ENCODE peak calls at places on chromosomes 4 and X, in seven cellular contexts. O is IMR-90, Y is neuronal stem cell, A is mesendoderm, R is H9, S is mesenchymal stem cell, D is H1. N is an unnamed sample.

GRCh38 chr4:46323891-46324290 is 66.0 kb downstream of the GABRA2 start:
- DNase-seq in D (no peak), O (no peak), Y (no peak), R (no peak), S (no peak), A (no peak), N (no peak)

GRCh38 chr4:68175562-68176155 is 46.0 kb upstream of the TMPRSS11F start:
- DNase-seq in O (peak), Y (peak), S (peak), D (no peak), A (peak), R (peak), N (peak)

GRCh38 chrX:118502121-118502794 is 6.6 kb downstream of the DOCK11 start:
- DNase-seq in A (no peak), O (no peak), S (no peak), D (no peak), Y (no peak), R (no peak), N (no peak)

GRCh38 chr4:120922390-120923200 is at the start of gene PRDM5:
- DNase-seq in D (peak), R (peak), O (peak), S (peak), Y (peak), A (peak), N (peak)

GRCh38 chr4:52959545-52959944 is 97.4 kb downstream of the RASL11B start:
- DNase-seq in S (no peak), Y (no peak), D (no peak), A (no peak), O (peak), R (no peak), N (peak)

GRCh38 chr4:139921551-139922184 is 232.3 kb downstream of the MAML3 start:
- DNase-seq in Y (no peak), O (no peak), R (no peak), S (no peak), A (no peak), D (no peak), N (no peak)

GRCh38 chr4:2809610-2810180 is 16.8 kb downstream of the SH3BP2 start:
- DNase-seq in O (no peak), D (no peak), S (no peak), Y (no peak), R (no peak), A (no peak), N (no peak)

GRCh38 chrX:14017399-14017798 is 12.3 kb downstream of the GEMIN8 start:
- DNase-seq in O (no peak), Y (no peak), S (no peak), A (no peak), R (no peak), D (no peak), N (no peak)

GRCh38 chrX:74249963-74250362 is 54.0 kb upstream of the ZCCHC13 start:
- DNase-seq in D (peak), O (no peak), S (peak), A (peak), R (peak), Y (no peak), N (peak)

GRCh38 chr4:24007740-24008348 is 118.0 kb upstream of the PPARGC1A start:
- DNase-seq in O (no peak), D (no peak), A (peak), S (no peak), Y (no peak), R (no peak), N (no peak)

GRCh38 chr4:139099366-139099982 is 77.5 kb downstream of the ELF2 start:
- DNase-seq in R (peak), D (no peak), Y (peak), S (peak), A (peak), O (peak), N (peak)

GRCh38 chr4:1676605-1677525 is 7.2 kb downstream of the FAM53A start:
- DNase-seq in R (no peak), S (no peak), Y (no peak), D (no peak), O (no peak), A (no peak), N (no peak)

GRCh38 chrX:40249582-40249981 is 151.8 kb upstream of the BCOR start:
- DNase-seq in A (no peak), S (no peak), D (no peak), O (no peak), Y (no peak), R (no peak), N (no peak)

GRCh38 chr4:170087163-170087700 is 2.5 kb downstream of the AADAT start:
- DNase-seq in S (no peak), R (no peak), A (no peak), D (no peak), O (no peak), Y (no peak), N (peak)

GRCh38 chr4:1012031-1012739 is 759 bp downstream of the FGFRL1 start:
- DNase-seq in D (no peak), R (no peak), O (no peak), Y (no peak), S (peak), A (peak), N (peak)

GRCh38 chr4:165628572-165628971 is 244.5 kb upstream of the TLL1 start:
- DNase-seq in D (no peak), A (no peak), R (no peak), S (no peak), Y (no peak), O (no peak), N (no peak)

GRCh38 chr4:43271946-43272345 is 379.4 kb downstream of the GRXCR1 start:
- DNase-seq in O (no peak), A (no peak), R (no peak), Y (no peak), D (no peak), S (no peak), N (no peak)

GRCh38 chrX:108000751-108001150 is 18.6 kb upstream of the TEX13B start:
- DNase-seq in O (no peak), Y (no peak), R (no peak), A (no peak), D (no peak), S (no peak), N (no peak)

GRCh38 chr4:136769717-136770116 is 762.6 kb downstream of the PCDH18 start:
- DNase-seq in S (no peak), A (no peak), R (no peak), D (no peak), O (no peak), Y (no peak), N (no peak)

GRCh38 chrX:20317873-20318272 is 51.2 kb upstream of the RPS6KA3 start:
- DNase-seq in O (no peak), Y (no peak), D (no peak), S (no peak), A (no peak), R (no peak), N (no peak)

GRCh38 chr4:82044141-82044993 is 329.4 kb downstream of the HNRNPD start:
- DNase-seq in Y (peak), A (peak), O (peak), D (peak), R (peak), S (peak), N (peak)

GRCh38 chr4:5368426-5368825 is 317.1 kb downstream of the STK32B start:
- DNase-seq in A (no peak), R (no peak), Y (no peak), S (no peak), D (no peak), O (no peak), N (no peak)

DNA sequence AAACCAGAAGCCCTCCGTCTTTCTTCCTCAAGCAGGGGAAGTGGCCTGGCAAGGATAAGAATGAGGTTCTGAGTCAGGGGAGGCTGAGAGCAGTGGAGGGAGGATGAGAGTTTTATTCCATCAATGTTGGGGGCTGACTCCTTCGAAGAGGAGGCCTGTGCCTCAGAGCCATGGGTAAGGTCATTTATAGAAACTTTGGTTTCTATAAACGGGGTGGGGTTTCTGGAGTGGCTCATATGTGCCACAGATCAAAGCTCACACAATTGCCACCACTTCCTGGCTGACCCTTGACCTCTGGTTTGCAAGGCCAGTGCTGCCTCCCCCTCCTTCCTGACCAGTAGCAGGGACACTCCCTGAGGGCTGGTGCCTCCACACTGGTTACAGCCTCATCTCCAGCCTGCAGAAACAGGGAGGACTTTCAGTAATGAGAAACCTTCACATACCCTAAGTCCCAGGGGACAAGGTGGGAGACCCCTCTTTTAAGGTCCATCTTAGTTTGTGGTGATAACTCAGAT is 166.0 kb downstream of the PDGFRA start:
- DNase-seq in Y (no peak), R (no peak), S (no peak), D (no peak), O (no peak), A (no peak), N (no peak)
- H2BK120ac ChIP-seq in Y (no peak), R (no peak), S (no peak), D (no peak), O (no peak), A (no peak), N (no peak)

GRCh38 chr4:128366212-128366611 is 78.6 kb upstream of the PGRMC2 start:
- DNase-seq in D (no peak), R (no peak), Y (no peak), A (no peak), S (no peak), O (no peak), N (no peak)

GRCh38 chr4:128376303-128376702 is 88.7 kb upstream of the PGRMC2 start:
- DNase-seq in O (no peak), S (no peak), Y (no peak), R (no peak), D (no peak), A (no peak), N (no peak)

GRCh38 chr4:128376958-128377357 is 89.3 kb upstream of the PGRMC2 start:
- DNase-seq in A (no peak), Y (no peak), R (no peak), S (no peak), D (no peak), O (no peak), N (no peak)

GRCh38 chr4:128371004-128371777 is 83.6 kb upstream of the PGRMC2 start:
- DNase-seq in S (peak), R (no peak), Y (no peak), O (peak), A (no peak), D (no peak), N (peak)
- H3K4me2 ChIP-seq in S (no peak), R (no peak), Y (no peak), O (no peak), A (no peak), D (no peak), N (no peak)

DNA sequence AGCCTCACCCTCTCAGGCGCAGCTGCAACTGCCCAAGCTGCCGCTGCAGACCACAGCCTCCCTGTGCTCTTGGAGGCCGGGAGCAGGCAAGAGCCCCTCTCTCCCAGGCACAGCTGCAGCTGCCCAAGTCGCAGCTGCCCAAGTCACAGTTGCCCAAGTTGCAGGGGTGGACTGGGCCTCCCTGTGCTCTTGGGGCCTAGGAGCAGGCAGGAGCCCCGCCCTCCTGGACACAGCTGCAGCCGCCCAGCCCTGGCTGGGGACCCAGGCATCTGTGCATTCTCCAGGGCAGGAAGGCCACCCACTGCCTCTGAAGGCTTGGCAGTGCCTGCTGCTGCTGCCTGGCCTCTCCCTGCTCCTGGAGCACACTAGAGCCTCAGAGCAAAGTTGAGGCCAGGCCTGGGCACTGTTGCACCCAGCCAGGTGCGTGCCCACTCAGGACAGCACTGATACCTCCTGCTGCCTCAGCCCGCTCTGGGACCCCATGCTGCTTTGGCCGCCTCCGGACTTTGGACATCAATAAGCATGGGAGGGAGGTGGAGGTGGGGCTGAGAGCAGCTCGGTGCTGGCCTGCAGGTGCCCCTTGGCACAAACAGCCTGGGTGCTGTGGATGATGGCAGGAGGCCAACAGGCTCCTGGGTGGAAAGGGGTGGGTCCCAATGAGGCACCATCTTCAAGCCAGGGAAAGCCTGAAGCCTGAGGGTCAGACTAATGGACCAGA is 247.5 kb downstream of the PDGFC start:
- DNase-seq in A (no peak), Y (no peak), R (no peak), D (no peak), O (no peak), S (no peak), N (no peak)
- H2AK5ac ChIP-seq in A (no peak), Y (peak), R (no peak), D (no peak), O (no peak), S (no peak), N (no peak)

GRCh38 chr4:144633215-144633614 is 12.7 kb upstream of the HHIP start:
- DNase-seq in Y (no peak), O (no peak), D (no peak), A (no peak), S (no peak), R (no peak), N (no peak)

GRCh38 chr4:144621681-144622080 is 24.3 kb upstream of the HHIP start:
- DNase-seq in D (no peak), Y (no peak), R (no peak), A (no peak), O (no peak), S (no peak), N (no peak)

GRCh38 chr4:144627663-144628076 is 18.3 kb upstream of the HHIP start:
- DNase-seq in S (peak), Y (no peak), O (peak), D (no peak), R (no peak), A (peak), N (peak)
- H2BK120ac ChIP-seq in S (no peak), Y (no peak), O (no peak), D (no peak), R (no peak), A (no peak), N (no peak)

DNA sequence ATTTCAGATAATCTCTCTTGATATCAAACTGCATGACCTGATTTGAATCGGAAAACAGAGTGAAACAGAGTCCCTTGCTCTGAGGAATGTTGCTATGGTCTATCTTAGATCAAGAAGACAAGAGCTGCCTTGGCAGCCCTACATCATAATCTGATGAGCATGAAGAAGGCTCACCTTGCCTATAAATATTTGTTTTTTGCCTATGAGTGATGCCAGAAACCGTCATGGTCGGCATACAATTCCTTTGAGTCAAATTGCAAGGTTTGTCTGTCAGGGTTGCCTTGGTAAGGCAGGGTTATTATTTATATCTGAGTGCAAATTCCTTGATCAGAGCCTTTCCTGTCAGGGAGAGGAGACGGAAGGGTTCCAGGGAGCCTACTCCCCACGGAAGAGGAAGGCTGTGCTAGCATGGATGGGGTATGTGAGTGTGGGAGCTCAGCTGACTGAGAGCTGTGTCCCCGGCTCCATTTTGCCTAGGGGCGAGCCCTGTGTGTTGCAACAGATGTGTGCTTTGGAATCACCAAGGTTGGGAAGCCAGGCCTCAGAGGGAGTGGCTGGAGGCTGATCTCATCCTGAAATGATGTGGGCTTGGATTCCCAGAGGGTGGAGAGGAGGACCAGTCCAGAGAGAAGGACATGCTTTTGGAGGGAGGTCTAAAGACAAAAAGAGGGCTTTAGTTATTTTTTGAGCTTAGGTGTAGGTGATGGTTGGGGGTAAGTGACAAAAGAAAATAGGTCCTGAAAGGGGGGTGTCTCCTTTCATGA is 43.6 kb downstream of the RTL9 start:
- DNase-seq in S (peak), A (peak), O (peak), R (peak), D (no peak), Y (no peak), N (peak)
- H3K4me2 ChIP-seq in S (no peak), A (no peak), O (no peak), R (no peak), D (no peak), Y (no peak), N (no peak)

GRCh38 chr4:28508649-28509048 is 1648.0 kb downstream of the STIM2 start:
- DNase-seq in S (no peak), R (no peak), O (no peak), D (no peak), Y (no peak), A (no peak), N (no peak)

GRCh38 chr4:28505064-28505463 is 1644.4 kb downstream of the STIM2 start:
- DNase-seq in D (no peak), O (no peak), R (no peak), Y (no peak), S (no peak), A (no peak), N (no peak)
- H2AK5ac ChIP-seq in D (no peak), O (no peak), R (no peak), Y (no peak), S (no peak), A (no peak), N (no peak)

DNA sequence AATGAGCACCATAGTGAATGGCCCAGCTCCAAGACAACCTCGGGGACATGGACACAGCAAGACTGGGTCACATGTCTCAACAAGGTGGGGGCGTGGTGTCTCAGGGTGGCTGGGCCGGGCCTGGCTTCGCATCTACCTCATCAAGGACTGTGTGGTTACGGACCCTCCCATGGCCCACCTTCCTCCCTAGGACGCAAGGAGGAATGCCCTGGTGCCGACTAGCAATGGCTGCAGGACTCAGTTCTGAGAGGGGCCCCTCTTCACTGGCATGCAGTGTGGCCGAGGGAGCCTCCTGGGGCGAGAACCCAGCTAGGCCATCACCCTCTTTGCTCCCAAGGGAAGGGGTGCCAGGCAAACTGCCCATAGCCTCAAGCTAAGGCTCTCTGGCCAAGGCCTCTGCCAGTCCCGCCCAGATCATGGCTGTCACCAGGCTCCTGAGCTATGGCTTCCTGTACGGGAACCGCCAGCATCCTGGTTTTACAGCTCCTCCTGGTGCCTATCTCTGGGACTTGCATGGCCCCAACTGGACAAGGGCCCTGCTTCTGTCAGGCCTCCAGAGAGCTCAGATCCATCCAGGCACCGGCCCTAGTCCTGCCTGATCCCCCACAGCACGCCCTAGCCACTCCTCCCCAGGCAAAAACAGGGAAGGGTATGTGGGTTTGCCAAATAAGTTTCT is 218.0 kb upstream of the AGTR2 start:
- DNase-seq in D (no peak), S (no peak), A (peak), O (no peak), Y (no peak), R (peak), N (no peak)
- H2BK120ac ChIP-seq in D (no peak), S (no peak), A (no peak), O (no peak), Y (no peak), R (no peak), N (no peak)